ENCODE peak calls at places on chromosome 5, in eight cellular contexts. One of them, this sample, is unnamed.

GRCh38 chr5:102628449-102629175 is 126.5 kb upstream of the PAM start:
- DNase-seq in stomach: no peak
- DNase-seq in esophagus squamous epithelium: no peak
- DNase-seq in tibial nerve: no peak
- DNase-seq in suprapubic skin: no peak
- DNase-seq in heart left ventricle: peak; percentile 45
- DNase-seq in Peyer's patch: no peak
- DNase-seq in A549: no peak
- DNase-seq in this sample: no peak

GRCh38 chr5:139566611-139567010 is 5.5 kb downstream of the UBE2D2 start:
- DNase-seq in stomach: no peak
- DNase-seq in suprapubic skin: no peak
- DNase-seq in tibial nerve: no peak
- DNase-seq in esophagus squamous epithelium: no peak
- DNase-seq in heart left ventricle: no peak
- DNase-seq in Peyer's patch: no peak
- DNase-seq in A549: no peak
- DNase-seq in this sample: no peak

GRCh38 chr5:138461343-138462125 is 3.7 kb upstream of the EGR1 start:
- DNase-seq in A549: peak; percentile 45
- DNase-seq in esophagus squamous epithelium: no peak
- DNase-seq in stomach: peak; percentile 35
- DNase-seq in heart left ventricle: peak; percentile 51
- DNase-seq in suprapubic skin: no peak
- DNase-seq in tibial nerve: no peak
- DNase-seq in Peyer's patch: no peak
- DNase-seq in this sample: no peak

GRCh38 chr5:79201206-79201605 is 34.7 kb upstream of the JMY start:
- DNase-seq in tibial nerve: no peak
- DNase-seq in suprapubic skin: no peak
- DNase-seq in A549: no peak
- DNase-seq in heart left ventricle: no peak
- DNase-seq in stomach: no peak
- DNase-seq in Peyer's patch: no peak
- DNase-seq in esophagus squamous epithelium: no peak
- DNase-seq in this sample: no peak

GRCh38 chr5:159616967-159617366 is 286.7 kb upstream of the IL12B start:
- DNase-seq in Peyer's patch: no peak
- DNase-seq in stomach: no peak
- DNase-seq in esophagus squamous epithelium: no peak
- DNase-seq in tibial nerve: no peak
- DNase-seq in suprapubic skin: no peak
- DNase-seq in heart left ventricle: no peak
- DNase-seq in A549: no peak
- DNase-seq in this sample: no peak

GRCh38 chr5:161286066-161286655 is 260.4 kb downstream of the GABRB2 start:
- DNase-seq in heart left ventricle: no peak
- DNase-seq in A549: no peak
- DNase-seq in suprapubic skin: no peak
- DNase-seq in tibial nerve: no peak
- DNase-seq in stomach: no peak
- DNase-seq in Peyer's patch: no peak
- DNase-seq in esophagus squamous epithelium: no peak
- DNase-seq in this sample: no peak

GRCh38 chr5:143824851-143825720 is 13.1 kb downstream of the HMHB1 start:
- DNase-seq in A549: peak; percentile 89
- DNase-seq in suprapubic skin: peak; percentile 79
- DNase-seq in stomach: peak; percentile 87
- DNase-seq in tibial nerve: peak; percentile 77
- DNase-seq in esophagus squamous epithelium: peak; percentile 3
- DNase-seq in heart left ventricle: peak; percentile 77
- DNase-seq in Peyer's patch: peak; percentile 95
- DNase-seq in this sample: peak; percentile 96

GRCh38 chr5:13591621-13592020 is 352.9 kb downstream of the DNAH5 start:
- DNase-seq in suprapubic skin: no peak
- DNase-seq in tibial nerve: no peak
- DNase-seq in stomach: no peak
- DNase-seq in esophagus squamous epithelium: no peak
- DNase-seq in A549: peak; percentile 53
- DNase-seq in heart left ventricle: no peak
- DNase-seq in Peyer's patch: no peak
- DNase-seq in this sample: no peak

GRCh38 chr5:126707080-126707479 is 69.9 kb upstream of the LMNB1 start:
- DNase-seq in heart left ventricle: no peak
- DNase-seq in esophagus squamous epithelium: no peak
- DNase-seq in tibial nerve: no peak
- DNase-seq in Peyer's patch: no peak
- DNase-seq in suprapubic skin: no peak
- DNase-seq in stomach: no peak
- DNase-seq in A549: no peak
- DNase-seq in this sample: no peak

GRCh38 chr5:138752951-138753793 is at the start of gene CTNNA1:
- DNase-seq in tibial nerve: peak; percentile 66
- DNase-seq in heart left ventricle: peak; percentile 84
- DNase-seq in A549: peak; percentile 77
- DNase-seq in Peyer's patch: peak; percentile 89
- DNase-seq in esophagus squamous epithelium: no peak
- DNase-seq in suprapubic skin: peak; percentile 86
- DNase-seq in stomach: peak; percentile 82
- DNase-seq in this sample: peak; percentile 95

GRCh38 chr5:152380415-152381123 is 24.5 kb downstream of the NMUR2 start:
- DNase-seq in tibial nerve: no peak
- DNase-seq in suprapubic skin: no peak
- DNase-seq in stomach: no peak
- DNase-seq in esophagus squamous epithelium: no peak
- DNase-seq in Peyer's patch: no peak
- DNase-seq in heart left ventricle: peak; percentile 30
- DNase-seq in A549: no peak
- DNase-seq in this sample: no peak

GRCh38 chr5:65299841-65300240 is 181.9 kb downstream of the ADAMTS6 start:
- DNase-seq in stomach: no peak
- DNase-seq in esophagus squamous epithelium: no peak
- DNase-seq in A549: no peak
- DNase-seq in tibial nerve: no peak
- DNase-seq in heart left ventricle: no peak
- DNase-seq in Peyer's patch: no peak
- DNase-seq in suprapubic skin: no peak
- DNase-seq in this sample: no peak

GRCh38 chr5:62643556-62644451 is 65.2 kb downstream of the LRRC70 start:
- DNase-seq in Peyer's patch: no peak
- DNase-seq in A549: no peak
- DNase-seq in stomach: no peak
- DNase-seq in esophagus squamous epithelium: no peak
- DNase-seq in heart left ventricle: no peak
- DNase-seq in tibial nerve: no peak
- DNase-seq in suprapubic skin: no peak
- DNase-seq in this sample: no peak

DNA sequence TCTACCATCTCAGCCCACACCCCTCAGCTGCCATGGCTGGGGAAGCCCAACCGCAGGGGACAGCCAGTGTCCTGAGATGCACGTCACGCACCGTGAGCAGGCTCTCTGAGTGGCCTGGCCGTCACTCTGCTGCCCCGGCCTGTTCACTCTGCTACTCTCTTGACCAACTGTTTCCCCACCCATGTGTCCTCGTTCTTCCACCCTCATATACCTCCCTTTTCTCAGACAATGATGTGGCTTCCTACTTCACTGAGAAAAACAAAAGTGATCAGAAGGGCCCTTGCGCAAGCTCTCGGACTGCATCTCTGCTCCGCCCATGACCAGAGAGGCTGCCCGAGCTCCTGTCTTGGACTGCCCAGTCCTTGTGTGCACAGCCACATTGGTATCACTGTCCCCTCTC is 47.6 kb downstream of the OTULIN start:
- DNase-seq in esophagus squamous epithelium: no peak
- DNase-seq in suprapubic skin: no peak
- DNase-seq in heart left ventricle: no peak
- DNase-seq in stomach: no peak
- DNase-seq in A549: no peak
- DNase-seq in Peyer's patch: no peak
- DNase-seq in tibial nerve: no peak
- DNase-seq in this sample: no peak
- TF ChIP-seq CTCF in esophagus squamous epithelium: no peak
- TF ChIP-seq CTCF in suprapubic skin: no peak
- TF ChIP-seq CTCF in heart left ventricle: no peak
- TF ChIP-seq CTCF in stomach: no peak
- TF ChIP-seq CTCF in A549: no peak
- TF ChIP-seq CTCF in Peyer's patch: no peak
- TF ChIP-seq CTCF in tibial nerve: no peak
- TF ChIP-seq CTCF in this sample: no peak

GRCh38 chr5:132481243-132482211 is 9.0 kb downstream of the IRF1 start:
- DNase-seq in A549: no peak
- DNase-seq in tibial nerve: no peak
- DNase-seq in Peyer's patch: peak; percentile 49
- DNase-seq in heart left ventricle: peak; percentile 12
- DNase-seq in esophagus squamous epithelium: no peak
- DNase-seq in stomach: no peak
- DNase-seq in suprapubic skin: peak; percentile 3
- DNase-seq in this sample: no peak
- TF ChIP-seq POLR2A in A549: no peak
- TF ChIP-seq POLR2A in tibial nerve: no peak
- TF ChIP-seq POLR2A in Peyer's patch: no peak
- TF ChIP-seq POLR2A in heart left ventricle: no peak
- TF ChIP-seq POLR2A in esophagus squamous epithelium: no peak
- TF ChIP-seq POLR2A in stomach: no peak
- TF ChIP-seq POLR2A in suprapubic skin: no peak
- TF ChIP-seq POLR2A in this sample: no peak

GRCh38 chr5:172707285-172708182 is 63.5 kb downstream of the DUSP1 start:
- DNase-seq in heart left ventricle: peak; percentile 57
- DNase-seq in esophagus squamous epithelium: no peak
- DNase-seq in Peyer's patch: no peak
- DNase-seq in tibial nerve: no peak
- DNase-seq in suprapubic skin: no peak
- DNase-seq in A549: peak; percentile 84
- DNase-seq in stomach: no peak
- DNase-seq in this sample: no peak

GRCh38 chr5:172712610-172713009 is 58.4 kb downstream of the DUSP1 start:
- DNase-seq in esophagus squamous epithelium: no peak
- DNase-seq in heart left ventricle: no peak
- DNase-seq in tibial nerve: no peak
- DNase-seq in A549: no peak
- DNase-seq in stomach: no peak
- DNase-seq in suprapubic skin: no peak
- DNase-seq in Peyer's patch: no peak
- DNase-seq in this sample: no peak

GRCh38 chr5:172713113-172713808 is 57.7 kb downstream of the DUSP1 start:
- DNase-seq in A549: peak; percentile 62
- DNase-seq in stomach: peak; percentile 62
- DNase-seq in tibial nerve: no peak
- DNase-seq in heart left ventricle: no peak
- DNase-seq in esophagus squamous epithelium: no peak
- DNase-seq in Peyer's patch: peak; percentile 81
- DNase-seq in suprapubic skin: peak; percentile 85
- DNase-seq in this sample: no peak

GRCh38 chr5:172708183-172708505 is 62.9 kb downstream of the DUSP1 start:
- DNase-seq in Peyer's patch: no peak
- DNase-seq in tibial nerve: no peak
- DNase-seq in A549: no peak
- DNase-seq in stomach: no peak
- DNase-seq in esophagus squamous epithelium: no peak
- DNase-seq in heart left ventricle: no peak
- DNase-seq in suprapubic skin: no peak
- DNase-seq in this sample: no peak

GRCh38 chr5:172710695-172711094 is 60.3 kb downstream of the DUSP1 start:
- DNase-seq in tibial nerve: no peak
- DNase-seq in esophagus squamous epithelium: no peak
- DNase-seq in A549: no peak
- DNase-seq in stomach: no peak
- DNase-seq in Peyer's patch: no peak
- DNase-seq in heart left ventricle: no peak
- DNase-seq in suprapubic skin: no peak
- DNase-seq in this sample: no peak
- H3K4me3 ChIP-seq in tibial nerve: no peak overlapping the region
- H3K4me3 ChIP-seq in esophagus squamous epithelium: no peak overlapping the region
- H3K4me3 ChIP-seq in A549: no peak overlapping the region
- H3K4me3 ChIP-seq in stomach: no peak overlapping the region
- H3K4me3 ChIP-seq in Peyer's patch: no peak overlapping the region
- H3K4me3 ChIP-seq in heart left ventricle: no peak overlapping the region
- H3K4me3 ChIP-seq in suprapubic skin: no peak overlapping the region
- H3K4me3 ChIP-seq in this sample: no peak overlapping the region

GRCh38 chr5:123087173-123088030 is 1.6 kb upstream of the PRDM6 start:
- DNase-seq in heart left ventricle: no peak
- DNase-seq in tibial nerve: no peak
- DNase-seq in stomach: no peak
- DNase-seq in esophagus squamous epithelium: no peak
- DNase-seq in A549: no peak
- DNase-seq in suprapubic skin: no peak
- DNase-seq in Peyer's patch: no peak
- DNase-seq in this sample: no peak

GRCh38 chr5:123088031-123088805 is 823 bp upstream of the PRDM6 start:
- DNase-seq in Peyer's patch: no peak
- DNase-seq in heart left ventricle: no peak
- DNase-seq in A549: no peak
- DNase-seq in suprapubic skin: peak; percentile 71
- DNase-seq in esophagus squamous epithelium: no peak
- DNase-seq in stomach: no peak
- DNase-seq in tibial nerve: no peak
- DNase-seq in this sample: no peak

GRCh38 chr5:123085638-123086286 is 3.3 kb upstream of the PRDM6 start:
- DNase-seq in A549: no peak
- DNase-seq in tibial nerve: no peak
- DNase-seq in Peyer's patch: no peak
- DNase-seq in stomach: no peak
- DNase-seq in suprapubic skin: no peak
- DNase-seq in heart left ventricle: no peak
- DNase-seq in esophagus squamous epithelium: no peak
- DNase-seq in this sample: no peak

GRCh38 chr5:123084730-123085605 is 4.1 kb upstream of the PRDM6 start:
- DNase-seq in tibial nerve: no peak
- DNase-seq in heart left ventricle: no peak
- DNase-seq in A549: no peak
- DNase-seq in Peyer's patch: no peak
- DNase-seq in esophagus squamous epithelium: no peak
- DNase-seq in suprapubic skin: no peak
- DNase-seq in stomach: no peak
- DNase-seq in this sample: no peak

GRCh38 chr5:123086376-123087055 is 2.5 kb upstream of the PRDM6 start:
- DNase-seq in Peyer's patch: no peak
- DNase-seq in suprapubic skin: no peak
- DNase-seq in heart left ventricle: no peak
- DNase-seq in tibial nerve: no peak
- DNase-seq in A549: no peak
- DNase-seq in stomach: no peak
- DNase-seq in esophagus squamous epithelium: no peak
- DNase-seq in this sample: no peak
- TF ChIP-seq CTCF in Peyer's patch: no peak
- TF ChIP-seq CTCF in suprapubic skin: no peak
- TF ChIP-seq CTCF in heart left ventricle: no peak
- TF ChIP-seq CTCF in tibial nerve: no peak
- TF ChIP-seq CTCF in A549: no peak
- TF ChIP-seq CTCF in stomach: no peak
- TF ChIP-seq CTCF in esophagus squamous epithelium: no peak
- TF ChIP-seq CTCF in this sample: no peak